ENCODE peak calls at places on chromosomes 2 and 18, in six cellular contexts. G is substantia nigra; C is left lung; R is CD8-positive, alpha-beta memory T cell; I is PC-3; L is neural progenitor cell. D is an unnamed sample.

GRCh38 chr2:174442546-174443510 is 44.0 kb downstream of the GPR155 start:
- DNase-seq in G (no peak), C (no peak), R (no peak), I (peak; percentile 89), L (peak; percentile 2), D (peak; percentile 72)

GRCh38 chr2:169968767-169969166 is 141.5 kb downstream of the UBR3 start:
- DNase-seq in G (no peak), C (no peak), R (no peak), I (no peak), L (no peak), D (no peak)

GRCh38 chr2:171787333-171788072 is 100.2 kb downstream of the DYNC1I2 start:
- DNase-seq in G (no peak), C (no peak), R (no peak), I (no peak), L (peak; percentile 60), D (no peak)

GRCh38 chr2:235727186-235727585 is 233.3 kb downstream of the AGAP1 start:
- DNase-seq in G (no peak), C (no peak), R (no peak), I (no peak), L (no peak), D (no peak)

GRCh38 chr2:203782262-203782976 is 76.0 kb downstream of the CD28 start:
- DNase-seq in G (peak; percentile 1), C (peak; percentile 56), R (peak; percentile 19), I (peak; percentile 88), L (peak; percentile 75), D (peak; percentile 97)

GRCh38 chr18:79733135-79733609 is 53.6 kb downstream of the CTDP1 start:
- DNase-seq in G (no peak), C (no peak), R (no peak), I (no peak), L (no peak), D (no peak)

GRCh38 chr2:233473878-233474277 is 92.7 kb downstream of the USP40 start:
- DNase-seq in G (no peak), C (no peak), R (no peak), I (no peak), L (no peak), D (no peak)

GRCh38 chr18:41096504-41096903 is 858.5 kb upstream of the PIK3C3 start:
- DNase-seq in G (no peak), C (no peak), R (no peak), I (peak; percentile 37), L (peak; percentile 15), D (peak; percentile 22)

GRCh38 chr2:21317131-21317530 is 193.4 kb downstream of the TDRD15 start:
- DNase-seq in G (peak; percentile 15), C (no peak), R (no peak), I (peak; percentile 38), L (peak; percentile 86), D (peak; percentile 18)

GRCh38 chr18:26549486-26550435 is 1.4 kb upstream of the KCTD1 start:
- DNase-seq in G (peak; percentile 48), C (peak; percentile 80), R (no peak), I (peak; percentile 81), L (peak; percentile 75), D (no peak)

GRCh38 chr2:206683546-206683945 is 34.6 kb downstream of the DYTN start:
- DNase-seq in G (no peak), C (no peak), R (no peak), I (no peak), L (no peak), D (no peak)

GRCh38 chr18:34942975-34943374 is 98.2 kb upstream of the MAPRE2 start:
- DNase-seq in G (no peak), C (no peak), R (no peak), I (no peak), L (peak; percentile 7), D (no peak)

GRCh38 chr2:232598293-232598692 is 35.1 kb upstream of the EFHD1 start:
- DNase-seq in G (no peak), C (no peak), R (no peak), I (no peak), L (no peak), D (no peak)

GRCh38 chr2:38443021-38443541 is 66.0 kb upstream of the ATL2 start:
- DNase-seq in G (no peak), C (no peak), R (no peak), I (no peak), L (peak; percentile 34), D (no peak)

GRCh38 chr18:39843546-39843945 is 2111.5 kb upstream of the PIK3C3 start:
- DNase-seq in G (no peak), C (no peak), R (no peak), I (no peak), L (peak; percentile 3), D (no peak)

GRCh38 chr2:158841839-158842238 is 46.7 kb downstream of the DAPL1 start:
- DNase-seq in G (no peak), C (no peak), R (no peak), I (no peak), L (no peak), D (no peak)

GRCh38 chr2:121063471-121063870 is 221.5 kb downstream of the TFCP2L1 start:
- DNase-seq in G (no peak), C (no peak), R (no peak), I (no peak), L (no peak), D (no peak)

GRCh38 chr2:176772816-176773215 is 439.8 kb upstream of the HNRNPA3 start:
- DNase-seq in G (no peak), C (no peak), R (no peak), I (no peak), L (no peak), D (no peak)

GRCh38 chr2:204472375-204472774 is 72.9 kb upstream of the PARD3B start:
- DNase-seq in G (no peak), C (no peak), R (no peak), I (no peak), L (no peak), D (no peak)

GRCh38 chr2:56288863-56289580 is 105.2 kb downstream of the CCDC85A start:
- DNase-seq in G (no peak), C (no peak), R (no peak), I (peak; percentile 25), L (no peak), D (no peak)

GRCh38 chr2:238291550-238292281 is 3.3 kb upstream of the PER2 start:
- DNase-seq in G (no peak), C (no peak), R (no peak), I (no peak), L (no peak), D (no peak)
- H3K27ac ChIP-seq in G (no peak overlapping the region), C (no peak overlapping the region), R (no peak overlapping the region), I (peak overlapping the region; percentile 95), L (no peak overlapping the region), D (no peak overlapping the region)

GRCh38 chr18:23228102-23229051 is 93.1 kb downstream of the CABLES1 start:
- DNase-seq in G (no peak), C (no peak), R (no peak), I (peak; percentile 29), L (no peak), D (peak; percentile 45)

GRCh38 chr18:23227729-23228075 is 92.4 kb downstream of the CABLES1 start:
- DNase-seq in G (no peak), C (no peak), R (no peak), I (no peak), L (no peak), D (no peak)

GRCh38 chr18:23226386-23226785 is 91.1 kb downstream of the CABLES1 start:
- DNase-seq in G (no peak), C (no peak), R (no peak), I (no peak), L (no peak), D (peak; percentile 61)

GRCh38 chr18:23225518-23225917 is 90.2 kb downstream of the CABLES1 start:
- DNase-seq in G (no peak), C (no peak), R (no peak), I (peak; percentile 82), L (no peak), D (peak; percentile 79)

DNA sequence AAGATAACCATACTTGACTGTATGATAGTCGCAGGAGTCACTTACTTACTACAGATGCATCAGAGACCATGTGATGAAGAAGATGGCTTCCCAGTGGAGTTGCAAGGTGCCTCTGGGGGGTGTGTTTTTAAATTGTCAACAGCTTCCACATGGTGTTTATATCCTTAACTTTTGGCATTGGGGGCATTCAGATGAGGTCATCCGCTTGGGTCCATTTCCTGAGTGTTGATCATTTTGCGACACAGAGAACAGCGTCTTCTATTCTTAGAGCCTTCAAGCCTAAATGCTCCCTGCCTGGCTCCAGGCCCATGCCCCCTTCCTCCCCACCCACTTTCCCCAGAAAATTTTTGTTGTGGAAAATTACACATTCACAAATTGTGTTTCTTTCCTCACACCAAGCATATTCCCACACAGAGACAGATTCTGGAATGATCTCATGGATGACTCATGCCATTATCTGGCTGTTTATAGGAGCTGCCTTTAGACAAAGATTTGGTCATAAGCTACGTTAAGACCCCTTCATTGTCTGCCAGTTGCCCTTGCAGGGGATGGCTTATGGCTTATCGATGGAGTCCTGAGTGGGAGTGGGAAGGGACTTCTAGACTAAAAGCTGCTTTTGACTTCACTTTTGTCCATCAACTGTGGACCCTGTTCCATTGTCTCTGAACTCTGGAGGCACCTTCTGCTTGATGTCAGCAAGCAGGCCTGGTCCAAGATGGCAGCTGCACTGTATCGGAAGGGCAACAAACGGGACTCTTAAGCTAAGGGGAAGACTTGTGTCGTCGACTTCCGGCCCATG is 91.8 kb downstream of the CABLES1 start:
- DNase-seq in G (no peak), C (no peak), R (no peak), I (peak; percentile 45), L (no peak), D (peak; percentile 84)
- H3K27ac ChIP-seq in G (no peak overlapping the region), C (peak overlapping the region; percentile 83), R (no peak overlapping the region), I (peak overlapping the region; percentile 2), L (no peak overlapping the region), D (peak overlapping the region; percentile 90)

GRCh38 chr2:151408788-151409600 is 708 bp upstream of the RIF1 start:
- DNase-seq in G (no peak), C (peak; percentile 35), R (no peak), I (no peak), L (no peak), D (no peak)
- H3K27ac ChIP-seq in G (peak overlapping the region; percentile 88), C (peak overlapping the region; percentile 94), R (peak overlapping the region; percentile 85), I (peak overlapping the region; percentile 77), L (no peak overlapping the region), D (peak overlapping the region; percentile 76)

GRCh38 chr2:7029291-7030059 is 112.3 kb downstream of the RNF144A start:
- DNase-seq in G (no peak), C (no peak), R (no peak), I (peak; percentile 19), L (no peak), D (no peak)

GRCh38 chr2:7027961-7028655 is 110.9 kb downstream of the RNF144A start:
- DNase-seq in G (no peak), C (no peak), R (no peak), I (no peak), L (no peak), D (no peak)

GRCh38 chr2:7027436-7027835 is 110.2 kb downstream of the RNF144A start:
- DNase-seq in G (no peak), C (no peak), R (no peak), I (no peak), L (no peak), D (no peak)

GRCh38 chr2:7030810-7031209 is 113.6 kb downstream of the RNF144A start:
- DNase-seq in G (no peak), C (no peak), R (no peak), I (no peak), L (no peak), D (no peak)

DNA sequence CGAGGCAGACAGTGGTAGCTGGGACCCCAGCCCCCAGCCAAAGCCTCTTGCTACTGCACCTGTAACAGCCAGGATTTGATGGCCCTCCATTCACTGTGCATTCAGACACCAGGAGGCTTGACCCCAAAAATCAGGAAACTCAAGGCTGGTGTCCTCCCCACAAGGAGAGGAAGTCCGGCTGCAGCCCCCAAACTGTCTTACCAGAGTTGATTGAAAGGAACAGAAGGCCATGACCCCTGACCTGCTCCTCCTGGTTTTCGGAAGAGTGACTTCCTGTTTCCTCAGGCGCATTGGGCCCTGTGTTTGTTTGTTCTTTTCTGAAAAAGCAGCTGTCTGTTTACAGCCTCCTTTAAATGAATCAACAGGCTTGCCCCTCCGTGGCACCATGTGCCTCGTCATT is 111.6 kb downstream of the RNF144A start:
- DNase-seq in G (no peak), C (no peak), R (no peak), I (no peak), L (no peak), D (no peak)
- H3K27ac ChIP-seq in G (peak overlapping the region; percentile 44), C (no peak overlapping the region), R (no peak overlapping the region), I (no peak overlapping the region), L (no peak overlapping the region), D (no peak overlapping the region)